ENCODE peak calls at places on chromosomes 2 and 18, in four cellular contexts. J, O, G and V are unnamed samples. For H3K9me3, the result is how much of the 10 kb centered on the place peaks cover.

GRCh38 chr2:229392214-229392613 is 121.1 kb upstream of the PID1 start:
- DNase-seq in J (no peak), O (no peak), G (no peak), V (no peak)

GRCh38 chr2:222554511-222554910 is 101.4 kb downstream of the FARSB start:
- DNase-seq in J (no peak), O (no peak), G (no peak), V (peak)

GRCh38 chr2:237171396-237171795 is 85.7 kb downstream of the COPS8 start:
- DNase-seq in J (peak), O (no peak), G (no peak), V (no peak)

GRCh38 chr2:62029910-62030309 is 124.4 kb downstream of the COMMD1 start:
- DNase-seq in J (no peak), O (no peak), G (no peak), V (no peak)

GRCh38 chr2:109275120-109276040 is 146.4 kb downstream of the SH3RF3 start:
- DNase-seq in J (no peak), O (no peak), G (no peak), V (no peak)

GRCh38 chr2:45765007-45765767 is 113.7 kb downstream of the PRKCE start:
- DNase-seq in J (no peak), O (no peak), G (no peak), V (no peak)

GRCh38 chr2:221767106-221767878 is 195.2 kb upstream of the EPHA4 start:
- DNase-seq in J (no peak), O (no peak), G (no peak), V (no peak)

GRCh38 chr2:101820519-101820918 is 123.0 kb downstream of the MAP4K4 start:
- DNase-seq in J (no peak), O (no peak), G (no peak), V (no peak)

GRCh38 chr2:239666855-239667376 is 266.1 kb upstream of the HDAC4 start:
- DNase-seq in J (no peak), O (no peak), G (no peak), V (no peak)

GRCh38 chr2:55162284-55163006 is 69.6 kb downstream of the CLHC1 start:
- DNase-seq in J (no peak), O (no peak), G (no peak), V (no peak)

GRCh38 chr2:44392338-44392943 is 30.7 kb downstream of the CAMKMT start:
- DNase-seq in J (peak), O (peak), G (peak), V (peak)

GRCh38 chr18:36775396-36775795 is 53.4 kb downstream of the TPGS2 start:
- DNase-seq in J (no peak), O (no peak), G (no peak), V (no peak)

GRCh38 chr18:13382990-13383821 is 164.6 kb downstream of the LDLRAD4 start:
- DNase-seq in J (no peak), O (no peak), G (no peak), V (no peak)

GRCh38 chr2:88024509-88024908 is 8.2 kb upstream of the RNU2-63P start:
- DNase-seq in J (no peak), O (no peak), G (no peak), V (no peak)

DNA sequence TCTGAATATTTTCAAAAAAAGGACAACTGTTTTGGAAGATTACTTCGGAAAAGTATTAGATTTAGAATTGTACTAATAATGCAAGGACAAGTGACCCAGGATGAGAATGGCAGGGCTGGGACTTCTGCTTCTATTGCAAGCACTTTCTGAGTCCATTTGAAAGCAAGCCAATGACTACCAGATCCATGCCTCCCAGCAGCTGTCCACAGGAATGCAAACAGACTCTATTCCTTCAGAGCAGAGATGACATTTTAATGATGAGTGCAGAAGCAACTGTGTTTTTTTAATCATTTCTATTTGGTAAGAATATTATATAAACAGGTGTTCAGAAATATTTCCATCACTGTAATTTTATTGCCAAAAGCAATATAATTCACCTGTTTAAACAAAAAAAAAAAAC is 456.7 kb downstream of the SOX11 start:
- DNase-seq in J (no peak), O (no peak), G (no peak), V (no peak)
- H3K9me3 ChIP-seq in J (under half), O (under half), G (under half), V (under half)

GRCh38 chr2:74204436-74204835 is 6.0 kb downstream of the MTHFD2 start:
- DNase-seq in J (no peak), O (no peak), G (no peak), V (no peak)
- TF ChIP-seq POLR2A in J (no peak), O (peak), G (no peak), V (no peak)

DNA sequence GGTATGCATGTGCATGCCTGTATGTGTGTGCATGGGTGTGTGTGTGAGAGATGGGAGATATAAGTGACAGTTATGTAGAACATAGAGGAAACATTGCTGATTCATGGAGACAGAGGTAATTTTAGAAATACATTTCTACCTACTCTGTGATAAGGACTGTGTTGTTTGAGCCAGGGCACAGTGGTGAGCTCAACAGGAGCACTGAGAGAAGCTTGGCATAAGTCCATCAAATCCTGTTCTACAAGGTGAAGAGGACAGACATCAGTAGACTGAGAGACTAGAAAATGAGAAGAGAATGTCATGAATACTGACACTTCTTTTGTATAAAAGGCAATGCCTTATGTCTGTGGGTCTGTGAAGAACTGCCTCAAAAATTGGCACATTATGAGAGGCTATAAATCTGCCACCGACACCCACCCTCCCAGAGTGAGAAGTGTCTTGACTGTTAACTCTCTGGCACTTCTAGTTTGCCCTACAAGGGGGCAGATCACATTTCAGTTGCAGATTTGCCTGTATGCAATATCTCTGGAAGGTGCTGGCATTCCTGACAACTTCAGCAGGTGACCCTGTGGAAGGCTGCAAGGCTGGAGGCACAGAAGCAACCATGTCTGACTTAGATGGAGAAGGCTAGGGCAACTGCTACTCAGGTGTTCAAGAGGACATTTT is 962.3 kb upstream of the NRXN1 start:
- DNase-seq in J (no peak), O (no peak), G (no peak), V (no peak)
- H3K9me3 ChIP-seq in J (under half), O (under half), G (under half), V (under half)

DNA sequence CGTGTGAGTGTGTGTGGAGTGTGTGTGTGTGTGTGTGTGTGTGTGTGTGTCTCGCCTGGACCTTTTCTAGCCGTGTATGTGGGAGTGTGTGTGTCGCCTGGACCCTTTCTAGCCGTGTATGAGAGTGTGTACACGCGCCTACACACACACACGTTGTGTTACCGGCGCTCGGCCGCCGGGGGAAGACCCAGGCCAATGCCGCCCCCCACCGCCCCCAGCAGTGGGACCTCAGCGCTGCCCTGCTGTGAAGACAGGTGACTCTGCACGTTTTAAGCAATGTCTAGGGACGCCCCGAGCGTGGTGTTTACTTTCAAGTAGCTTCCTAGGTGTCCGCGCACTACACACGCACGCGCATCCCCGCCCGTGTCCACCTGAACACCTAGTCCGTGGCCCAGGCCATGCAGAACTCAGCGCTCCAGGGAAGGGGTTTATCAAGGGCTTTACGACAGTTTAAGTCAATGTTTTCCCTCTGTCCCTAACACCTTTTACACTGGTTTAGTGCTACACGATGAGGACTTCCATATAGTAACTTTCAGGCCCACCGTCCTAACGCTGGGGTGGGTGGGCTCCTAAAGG is 1.2 kb upstream of the BCL2 start:
- DNase-seq in J (no peak), O (peak), G (peak), V (peak)
- TF ChIP-seq POLR2A in J (no peak), O (no peak), G (no peak), V (peak)

DNA sequence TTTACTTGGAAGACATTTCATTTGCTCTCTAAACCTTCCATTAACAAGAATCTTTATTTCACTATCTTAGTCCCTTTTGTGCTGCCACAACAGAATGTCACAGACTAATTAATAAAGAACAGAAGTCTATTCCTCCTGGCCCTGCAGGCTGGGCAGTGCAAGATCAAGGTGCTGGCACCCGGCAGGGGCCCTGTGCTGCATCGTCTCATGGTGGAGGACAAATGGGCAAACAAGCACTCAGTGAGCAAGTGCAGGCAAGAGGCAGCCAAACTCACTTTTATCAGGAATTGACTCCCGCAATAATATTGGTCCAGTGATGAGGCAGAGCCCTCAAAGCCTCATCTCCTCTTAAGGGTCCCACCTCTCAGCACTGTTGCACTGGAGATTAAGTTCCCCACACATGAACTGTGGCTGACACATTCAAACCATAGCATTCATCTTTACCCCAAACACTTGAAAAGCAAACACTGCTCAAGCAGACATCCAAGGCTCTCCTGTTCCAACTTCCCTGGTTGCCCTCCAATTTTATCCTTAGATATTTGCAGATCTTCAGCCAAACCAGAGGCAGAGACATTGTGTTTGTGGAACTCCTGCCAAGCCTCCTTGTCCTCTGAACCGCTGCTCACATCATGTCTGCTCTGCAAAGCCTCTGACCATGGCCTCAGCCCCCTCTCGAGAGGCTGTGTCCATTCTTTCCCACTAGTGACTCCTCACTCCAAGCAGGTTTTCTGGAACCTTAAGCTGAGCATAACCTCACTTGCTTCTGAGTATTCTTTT is 404.4 kb upstream of the SOX11 start:
- DNase-seq in J (no peak), O (no peak), G (no peak), V (no peak)
- H3K9me3 ChIP-seq in J (under half), O (under half), G (under half), V (under half)